ENCODE peak calls at places on chromosomes 13 and 19, in six cellular contexts. One of them, this sample, is unnamed.
A peak's percentile ranks its signal among the peaks of the same experiment; 100 is the strongest.

GRCh38 chr19:821976-822773 is 420 bp upstream of the PLPPR3 start:
- DNase-seq in left ventricle myocardium inferior: no peak
- DNase-seq in esophagus squamous epithelium: no peak
- DNase-seq in colonic mucosa: no peak
- DNase-seq in stomach: no peak
- DNase-seq in fibroblast of lung: no peak
- DNase-seq in this sample: no peak

GRCh38 chr13:42275506-42275905 is 3.6 kb downstream of the AKAP11 start:
- DNase-seq in left ventricle myocardium inferior: no peak
- DNase-seq in esophagus squamous epithelium: no peak
- DNase-seq in colonic mucosa: no peak
- DNase-seq in stomach: no peak
- DNase-seq in fibroblast of lung: no peak
- DNase-seq in this sample: no peak

GRCh38 chr19:8585894-8586750 is 8.9 kb upstream of the MYO1F start:
- DNase-seq in left ventricle myocardium inferior: peak; percentile 42
- DNase-seq in esophagus squamous epithelium: no peak
- DNase-seq in colonic mucosa: peak; percentile 66
- DNase-seq in stomach: peak; percentile 61
- DNase-seq in fibroblast of lung: no peak
- DNase-seq in this sample: peak; percentile 68

GRCh38 chr13:39397221-39397620 is 205.8 kb downstream of the LHFPL6 start:
- DNase-seq in left ventricle myocardium inferior: no peak
- DNase-seq in esophagus squamous epithelium: no peak
- DNase-seq in colonic mucosa: no peak
- DNase-seq in stomach: no peak
- DNase-seq in fibroblast of lung: no peak
- DNase-seq in this sample: no peak

GRCh38 chr13:95112883-95113282 is 188.4 kb downstream of the ABCC4 start:
- DNase-seq in left ventricle myocardium inferior: no peak
- DNase-seq in esophagus squamous epithelium: no peak
- DNase-seq in colonic mucosa: no peak
- DNase-seq in stomach: no peak
- DNase-seq in fibroblast of lung: no peak
- DNase-seq in this sample: no peak

GRCh38 chr13:76677047-76677446 is 209.2 kb downstream of the KCTD12 start:
- DNase-seq in left ventricle myocardium inferior: peak; percentile 63
- DNase-seq in esophagus squamous epithelium: no peak
- DNase-seq in colonic mucosa: peak; percentile 20
- DNase-seq in stomach: no peak
- DNase-seq in fibroblast of lung: peak; percentile 85
- DNase-seq in this sample: no peak

GRCh38 chr13:45537506-45537905 is 72.8 kb downstream of the COG3 start:
- DNase-seq in left ventricle myocardium inferior: no peak
- DNase-seq in esophagus squamous epithelium: no peak
- DNase-seq in colonic mucosa: no peak
- DNase-seq in stomach: no peak
- DNase-seq in fibroblast of lung: peak; percentile 22
- DNase-seq in this sample: no peak

GRCh38 chr13:30679483-30680330 is 55.6 kb upstream of the ALOX5AP start:
- DNase-seq in left ventricle myocardium inferior: no peak
- DNase-seq in esophagus squamous epithelium: no peak
- DNase-seq in colonic mucosa: no peak
- DNase-seq in stomach: no peak
- DNase-seq in fibroblast of lung: peak; percentile 61
- DNase-seq in this sample: peak; percentile 44

GRCh38 chr13:28498481-28499115 is 3.7 kb upstream of the FLT1 start:
- DNase-seq in left ventricle myocardium inferior: no peak
- DNase-seq in esophagus squamous epithelium: no peak
- DNase-seq in colonic mucosa: no peak
- DNase-seq in stomach: no peak
- DNase-seq in fibroblast of lung: no peak
- DNase-seq in this sample: no peak

GRCh38 chr19:2561221-2561620 is 85.3 kb downstream of the GADD45B start:
- DNase-seq in left ventricle myocardium inferior: peak; percentile 2
- DNase-seq in esophagus squamous epithelium: no peak
- DNase-seq in colonic mucosa: no peak
- DNase-seq in stomach: no peak
- DNase-seq in fibroblast of lung: no peak
- DNase-seq in this sample: no peak

GRCh38 chr19:2558543-2558942 is 82.6 kb downstream of the GADD45B start:
- DNase-seq in left ventricle myocardium inferior: no peak
- DNase-seq in esophagus squamous epithelium: no peak
- DNase-seq in colonic mucosa: no peak
- DNase-seq in stomach: no peak
- DNase-seq in fibroblast of lung: no peak
- DNase-seq in this sample: no peak

GRCh38 chr19:2560369-2560768 is 84.4 kb downstream of the GADD45B start:
- DNase-seq in left ventricle myocardium inferior: peak; percentile 11
- DNase-seq in esophagus squamous epithelium: no peak
- DNase-seq in colonic mucosa: no peak
- DNase-seq in stomach: no peak
- DNase-seq in fibroblast of lung: no peak
- DNase-seq in this sample: no peak

GRCh38 chr19:2557093-2557440 is 81.1 kb downstream of the GADD45B start:
- DNase-seq in left ventricle myocardium inferior: peak; percentile 9
- DNase-seq in esophagus squamous epithelium: no peak
- DNase-seq in colonic mucosa: no peak
- DNase-seq in stomach: no peak
- DNase-seq in fibroblast of lung: no peak
- DNase-seq in this sample: no peak

GRCh38 chr19:2561895-2562294 is 86.0 kb downstream of the GADD45B start:
- DNase-seq in left ventricle myocardium inferior: peak; percentile 8
- DNase-seq in esophagus squamous epithelium: no peak
- DNase-seq in colonic mucosa: no peak
- DNase-seq in stomach: no peak
- DNase-seq in fibroblast of lung: no peak
- DNase-seq in this sample: no peak
- H3K4me3 ChIP-seq in left ventricle myocardium inferior: no peak overlapping the region
- H3K4me3 ChIP-seq in esophagus squamous epithelium: peak overlapping the region; percentile 22
- H3K4me3 ChIP-seq in colonic mucosa: peak overlapping the region; percentile 12
- H3K4me3 ChIP-seq in stomach: peak overlapping the region; percentile 12
- H3K4me3 ChIP-seq in fibroblast of lung: no peak overlapping the region
- H3K4me3 ChIP-seq in this sample: no peak overlapping the region

GRCh38 chr13:21058361-21058760 is 3.0 kb downstream of the LATS2 start:
- DNase-seq in left ventricle myocardium inferior: no peak
- DNase-seq in esophagus squamous epithelium: no peak
- DNase-seq in colonic mucosa: peak; percentile 37
- DNase-seq in stomach: no peak
- DNase-seq in fibroblast of lung: peak; percentile 51
- DNase-seq in this sample: no peak

GRCh38 chr13:21060063-21060826 is 1.1 kb downstream of the LATS2 start:
- DNase-seq in left ventricle myocardium inferior: peak; percentile 63
- DNase-seq in esophagus squamous epithelium: no peak
- DNase-seq in colonic mucosa: peak; percentile 32
- DNase-seq in stomach: peak; percentile 52
- DNase-seq in fibroblast of lung: no peak
- DNase-seq in this sample: peak; percentile 66

GRCh38 chr13:21063031-21063430 is 1.6 kb upstream of the LATS2 start:
- DNase-seq in left ventricle myocardium inferior: no peak
- DNase-seq in esophagus squamous epithelium: no peak
- DNase-seq in colonic mucosa: peak; percentile 5
- DNase-seq in stomach: no peak
- DNase-seq in fibroblast of lung: no peak
- DNase-seq in this sample: no peak

GRCh38 chr13:21060827-21061076 is 634 bp downstream of the LATS2 start:
- DNase-seq in left ventricle myocardium inferior: peak; percentile 60
- DNase-seq in esophagus squamous epithelium: no peak
- DNase-seq in colonic mucosa: no peak
- DNase-seq in stomach: peak; percentile 29
- DNase-seq in fibroblast of lung: no peak
- DNase-seq in this sample: no peak

GRCh38 chr13:21061077-21061945 is at the start of gene LATS2:
- DNase-seq in left ventricle myocardium inferior: peak; percentile 99
- DNase-seq in esophagus squamous epithelium: peak; percentile 53
- DNase-seq in colonic mucosa: peak; percentile 95
- DNase-seq in stomach: peak; percentile 97
- DNase-seq in fibroblast of lung: peak; percentile 92
- DNase-seq in this sample: peak; percentile 99
- TF ChIP-seq CTCF in left ventricle myocardium inferior: peak; percentile 53
- TF ChIP-seq CTCF in esophagus squamous epithelium: peak; percentile 20
- TF ChIP-seq CTCF in colonic mucosa: peak; percentile 19
- TF ChIP-seq CTCF in stomach: peak; percentile 33
- TF ChIP-seq CTCF in fibroblast of lung: peak; percentile 18
- TF ChIP-seq CTCF in this sample: peak; percentile 36

DNA sequence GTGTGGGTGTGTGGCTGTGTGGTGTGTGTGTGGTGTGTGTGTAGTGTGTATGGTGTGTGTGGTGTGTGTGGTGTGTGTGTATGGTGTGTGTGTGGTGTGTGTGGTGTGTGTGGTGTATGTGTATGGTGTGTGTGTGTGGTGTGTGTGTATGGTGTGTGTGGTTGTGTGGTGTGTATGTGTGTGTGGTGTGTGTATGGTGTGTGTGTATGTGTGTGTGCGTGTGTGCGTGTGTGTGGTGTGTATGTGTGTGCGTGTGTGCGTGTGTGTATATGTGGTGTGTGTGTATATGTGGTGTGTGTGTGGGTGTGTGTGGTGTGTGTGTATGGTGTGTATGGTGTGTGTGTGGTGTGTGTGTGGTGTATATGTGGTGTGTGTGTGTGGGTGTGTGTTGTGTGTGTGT is 8.1 kb downstream of the SHISA7 start:
- DNase-seq in left ventricle myocardium inferior: no peak
- DNase-seq in esophagus squamous epithelium: no peak
- DNase-seq in colonic mucosa: no peak
- DNase-seq in stomach: no peak
- DNase-seq in fibroblast of lung: no peak
- DNase-seq in this sample: no peak
- H3K27me3 ChIP-seq in left ventricle myocardium inferior: peaks cover 85% of the 10 kb centered on the region
- H3K27me3 ChIP-seq in esophagus squamous epithelium: peaks cover 3% of the 10 kb centered on the region
- H3K27me3 ChIP-seq in colonic mucosa: peaks cover 20% of the 10 kb centered on the region
- H3K27me3 ChIP-seq in stomach: peaks cover 15% of the 10 kb centered on the region
- H3K27me3 ChIP-seq in fibroblast of lung: peaks cover 5% of the 10 kb centered on the region
- H3K27me3 ChIP-seq in this sample: no peaks in the 10 kb centered on the region

DNA sequence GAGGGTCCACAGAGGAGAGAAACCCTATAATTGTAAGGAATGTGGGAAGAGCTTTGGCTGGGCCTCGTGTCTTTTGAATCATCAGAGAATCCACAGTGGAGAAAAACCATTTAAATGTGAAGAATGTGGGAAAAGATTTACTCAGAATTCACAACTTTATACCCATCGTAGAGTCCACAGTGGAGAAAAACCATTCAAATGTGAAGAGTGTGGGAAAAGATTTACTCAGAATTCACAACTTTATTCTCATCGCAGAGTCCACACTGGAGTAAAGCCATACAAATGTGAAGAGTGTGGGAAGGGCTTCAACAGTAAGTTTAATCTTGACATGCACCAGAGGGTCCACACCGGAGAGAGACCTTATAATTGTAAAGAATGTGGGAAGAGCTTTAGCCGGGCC is 9.4 kb upstream of the ZNF234 start:
- DNase-seq in left ventricle myocardium inferior: no peak
- DNase-seq in esophagus squamous epithelium: no peak
- DNase-seq in colonic mucosa: no peak
- DNase-seq in stomach: no peak
- DNase-seq in fibroblast of lung: no peak
- DNase-seq in this sample: no peak
- H3K4me3 ChIP-seq in left ventricle myocardium inferior: no peak overlapping the region
- H3K4me3 ChIP-seq in esophagus squamous epithelium: no peak overlapping the region
- H3K4me3 ChIP-seq in colonic mucosa: no peak overlapping the region
- H3K4me3 ChIP-seq in stomach: no peak overlapping the region
- H3K4me3 ChIP-seq in fibroblast of lung: no peak overlapping the region
- H3K4me3 ChIP-seq in this sample: no peak overlapping the region

GRCh38 chr19:47225746-47226425 is 5.1 kb downstream of the BBC3 start:
- DNase-seq in left ventricle myocardium inferior: peak; percentile 89
- DNase-seq in esophagus squamous epithelium: no peak
- DNase-seq in colonic mucosa: peak; percentile 88
- DNase-seq in stomach: peak; percentile 93
- DNase-seq in fibroblast of lung: peak; percentile 87
- DNase-seq in this sample: peak; percentile 82
- TF ChIP-seq CTCF in left ventricle myocardium inferior: peak; percentile 64
- TF ChIP-seq CTCF in esophagus squamous epithelium: peak; percentile 68
- TF ChIP-seq CTCF in colonic mucosa: no peak
- TF ChIP-seq CTCF in stomach: no peak
- TF ChIP-seq CTCF in fibroblast of lung: no peak
- TF ChIP-seq CTCF in this sample: no peak

DNA sequence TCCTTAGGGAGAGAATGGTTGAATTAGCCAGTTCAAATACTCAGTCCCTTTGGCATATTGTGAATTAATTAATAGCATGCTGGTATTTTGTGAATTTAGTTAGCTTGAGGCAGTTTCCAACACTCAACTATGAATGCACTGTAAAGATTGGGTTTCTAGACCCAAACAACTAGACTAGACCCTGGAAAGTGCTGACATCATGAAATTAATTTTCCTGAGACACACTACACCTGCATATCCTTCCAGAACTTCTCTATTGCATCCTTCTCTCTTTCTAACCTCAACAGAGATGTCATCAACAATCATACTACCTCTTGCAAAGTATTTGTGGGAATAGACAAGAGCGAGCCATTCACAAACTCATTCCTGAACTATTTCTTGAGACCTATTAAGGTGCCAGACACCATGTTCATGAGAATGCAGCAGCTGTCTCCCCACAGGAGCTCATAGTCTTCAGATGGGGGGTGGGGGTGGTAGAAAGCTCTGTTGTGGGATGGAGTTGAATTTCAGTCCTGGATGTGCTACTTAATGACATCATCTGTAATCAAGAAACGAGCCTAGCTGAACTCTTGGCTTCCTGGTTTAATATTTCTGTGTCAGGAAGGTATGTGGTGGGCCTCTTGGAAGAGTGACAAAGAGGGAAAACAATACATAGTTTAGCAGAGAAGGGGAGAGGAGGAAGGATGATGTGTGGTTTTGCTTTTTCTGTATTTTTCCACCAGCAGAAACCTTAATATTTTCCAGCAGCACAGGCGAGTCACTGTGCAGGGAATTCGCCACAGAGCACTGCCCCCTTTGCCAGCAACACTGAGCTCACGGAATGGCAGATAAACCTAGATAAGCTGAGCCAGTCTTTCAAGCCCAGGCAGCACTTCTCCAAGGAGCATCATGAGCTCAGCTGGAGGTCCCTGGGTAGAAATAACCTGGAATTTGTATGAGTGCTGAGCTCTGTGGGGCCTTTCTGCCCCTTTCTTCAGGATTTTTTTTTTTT is 53.1 kb upstream of the CYSLTR2 start:
- DNase-seq in left ventricle myocardium inferior: no peak
- DNase-seq in esophagus squamous epithelium: no peak
- DNase-seq in colonic mucosa: no peak
- DNase-seq in stomach: no peak
- DNase-seq in fibroblast of lung: peak; percentile 61
- DNase-seq in this sample: no peak
- H3K27me3 ChIP-seq in left ventricle myocardium inferior: no peaks in the 10 kb centered on the region
- H3K27me3 ChIP-seq in esophagus squamous epithelium: no peaks in the 10 kb centered on the region
- H3K27me3 ChIP-seq in colonic mucosa: no peaks in the 10 kb centered on the region
- H3K27me3 ChIP-seq in stomach: no peaks in the 10 kb centered on the region
- H3K27me3 ChIP-seq in fibroblast of lung: no peaks in the 10 kb centered on the region
- H3K27me3 ChIP-seq in this sample: no peaks in the 10 kb centered on the region

GRCh38 chr13:110310541-110311491 is 3.7 kb downstream of the COL4A2 start:
- DNase-seq in left ventricle myocardium inferior: no peak
- DNase-seq in esophagus squamous epithelium: no peak
- DNase-seq in colonic mucosa: no peak
- DNase-seq in stomach: no peak
- DNase-seq in fibroblast of lung: no peak
- DNase-seq in this sample: no peak
- H3K4me3 ChIP-seq in left ventricle myocardium inferior: peak overlapping the region; percentile 83
- H3K4me3 ChIP-seq in esophagus squamous epithelium: peak overlapping the region; percentile 55
- H3K4me3 ChIP-seq in colonic mucosa: peak overlapping the region; percentile 15
- H3K4me3 ChIP-seq in stomach: peak overlapping the region; percentile 24
- H3K4me3 ChIP-seq in fibroblast of lung: no peak overlapping the region
- H3K4me3 ChIP-seq in this sample: no peak overlapping the region

This sample was measured in Caco-2.